ENCODE peak calls at places on chromosomes 7 and 10, in six cellular contexts. I is IMR-90, N is neuronal stem cell, R is mesenchymal stem cell, F is H1, B is trophoblast cell. W is an unnamed sample.

GRCh38 chr10:132993271-132994260 is 51.2 kb upstream of the CFAP46 start:
- DNase-seq in I (no peak), N (no peak), R (no peak), F (no peak), B (no peak), W (no peak)

GRCh38 chr10:77795426-77796055 is 131.0 kb downstream of the DLG5 start:
- DNase-seq in I (no peak), N (no peak), R (no peak), F (no peak), B (no peak), W (no peak)

GRCh38 chr10:8138471-8138870 is 84.0 kb downstream of the GATA3 start:
- DNase-seq in I (peak; percentile 10), N (no peak), R (peak; percentile 32), F (no peak), B (no peak), W (no peak)

GRCh38 chr10:77537720-77538373 is 99.8 kb downstream of the KCNMA1 start:
- DNase-seq in I (peak; percentile 42), N (no peak), R (no peak), F (no peak), B (no peak), W (no peak)

GRCh38 chr10:34006471-34006870 is 672.0 kb upstream of the NRP1 start:
- DNase-seq in I (no peak), N (no peak), R (no peak), F (no peak), B (no peak), W (no peak)

GRCh38 chr7:150748402-150748801 is 11.2 kb downstream of the GIMAP5 start:
- DNase-seq in I (no peak), N (no peak), R (no peak), F (no peak), B (no peak), W (no peak)

GRCh38 chr10:53528974-53529373 is 756.4 kb upstream of the MBL2 start:
- DNase-seq in I (no peak), N (no peak), R (no peak), F (no peak), B (no peak), W (no peak)

GRCh38 chr10:132678436-132679216 is 107.3 kb downstream of the NKX6-2 start:
- DNase-seq in I (no peak), N (no peak), R (no peak), F (no peak), B (no peak), W (peak; percentile 14)

GRCh38 chr7:40194743-40195142 is 59.9 kb downstream of the SUGCT start:
- DNase-seq in I (peak; percentile 88), N (no peak), R (peak; percentile 70), F (no peak), B (no peak), W (no peak)

GRCh38 chr10:62545667-62546066 is 171.5 kb downstream of the ZNF365 start:
- DNase-seq in I (peak; percentile 39), N (no peak), R (peak; percentile 49), F (no peak), B (peak; percentile 26), W (no peak)

GRCh38 chr7:93442478-93443224 is 131.9 kb downstream of the CALCR start:
- DNase-seq in I (peak; percentile 13), N (peak; percentile 1), R (peak; percentile 51), F (peak; percentile 17), B (peak; percentile 74), W (peak; percentile 60)

DNA sequence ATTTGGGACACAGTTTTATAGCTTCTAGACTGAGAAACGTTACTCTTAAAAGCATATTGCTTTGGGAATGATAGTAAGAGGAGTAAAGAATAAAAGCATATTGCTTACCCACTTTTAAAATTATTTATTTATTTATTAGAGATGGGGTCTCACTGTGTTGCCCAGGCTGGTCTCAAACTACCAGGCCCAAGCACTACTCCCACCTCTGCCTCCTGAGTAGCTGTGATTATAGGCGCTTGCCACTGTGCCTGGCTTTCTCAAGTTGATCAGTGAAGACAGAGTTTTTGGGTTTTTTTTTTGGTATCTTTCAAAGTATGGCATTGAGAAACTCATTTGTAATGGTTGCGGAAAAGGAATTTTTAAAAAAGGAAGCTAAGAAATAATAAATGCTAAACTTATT is 68.0 kb downstream of the AHCYL2 start:
- DNase-seq in I (no peak), N (no peak), R (no peak), F (no peak), B (no peak), W (no peak)
- H4K91ac ChIP-seq in I (no peak overlapping the region), N (no peak overlapping the region), R (no peak overlapping the region), F (no peak overlapping the region), B (no peak overlapping the region), W (no peak overlapping the region)

GRCh38 chr10:18140149-18140956 is at the start of gene CACNB2:
- DNase-seq in I (peak; percentile 51), N (peak; percentile 52), R (peak; percentile 34), F (no peak), B (peak; percentile 42), W (peak; percentile 60)
- H3K4me2 ChIP-seq in I (peak within 1 kb of the TSS; percentile 89), N (peak within 1 kb of the TSS; percentile 97), R (peak within 1 kb of the TSS; percentile 99), F (peak within 1 kb of the TSS; percentile 99), B (peak within 1 kb of the TSS; percentile 99), W (peak within 1 kb of the TSS; percentile 73)

DNA sequence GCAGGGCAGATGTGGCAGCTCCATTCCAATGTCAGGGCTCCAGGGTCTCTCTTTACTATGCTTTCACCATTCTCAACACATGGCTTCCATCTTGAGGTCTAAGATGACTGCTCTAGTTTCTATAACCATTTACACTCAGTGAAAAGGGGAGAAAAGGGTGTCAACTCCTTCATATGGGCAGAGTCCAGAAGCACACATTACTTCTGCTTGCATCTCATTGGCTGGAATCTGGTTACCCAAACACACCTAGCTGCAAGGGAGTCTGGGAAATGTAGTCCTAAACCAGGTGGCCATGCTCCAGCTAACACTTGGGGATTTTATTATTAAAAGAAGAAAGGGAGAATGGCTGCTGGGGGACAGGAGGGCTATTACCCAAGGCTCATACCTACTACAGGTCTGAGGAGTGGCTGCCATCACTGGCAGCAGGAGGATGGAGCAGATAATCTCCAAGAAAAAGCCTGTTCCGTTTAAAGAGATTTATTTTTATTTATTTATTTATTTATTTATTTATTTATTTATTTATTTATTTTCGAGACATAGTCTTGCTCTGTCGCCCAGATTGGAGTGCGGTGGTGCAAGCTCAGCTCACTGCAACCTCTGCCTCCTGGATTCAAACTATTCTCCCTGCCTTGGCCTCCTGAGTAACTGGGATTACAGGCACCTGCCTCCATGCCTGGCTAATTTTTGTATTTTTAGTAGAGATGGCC is 29.1 kb upstream of the LBX1 start:
- DNase-seq in I (no peak), N (no peak), R (no peak), F (no peak), B (peak; percentile 51), W (peak; percentile 64)
- H3K14ac ChIP-seq in I (no peak overlapping the region), N (no peak overlapping the region), R (no peak overlapping the region), F (no peak overlapping the region), B (no peak overlapping the region), W (no peak overlapping the region)

GRCh38 chr10:2263556-2263955 is 526.2 kb upstream of the ADARB2 start:
- DNase-seq in I (no peak), N (no peak), R (no peak), F (no peak), B (no peak), W (no peak)

GRCh38 chr10:2262333-2262732 is 525.0 kb upstream of the ADARB2 start:
- DNase-seq in I (no peak), N (no peak), R (no peak), F (no peak), B (no peak), W (no peak)

GRCh38 chr10:2262878-2263277 is 525.6 kb upstream of the ADARB2 start:
- DNase-seq in I (no peak), N (no peak), R (no peak), F (no peak), B (no peak), W (no peak)
- H4K91ac ChIP-seq in I (no peak overlapping the region), N (no peak overlapping the region), R (no peak overlapping the region), F (no peak overlapping the region), B (no peak overlapping the region), W (no peak overlapping the region)

DNA sequence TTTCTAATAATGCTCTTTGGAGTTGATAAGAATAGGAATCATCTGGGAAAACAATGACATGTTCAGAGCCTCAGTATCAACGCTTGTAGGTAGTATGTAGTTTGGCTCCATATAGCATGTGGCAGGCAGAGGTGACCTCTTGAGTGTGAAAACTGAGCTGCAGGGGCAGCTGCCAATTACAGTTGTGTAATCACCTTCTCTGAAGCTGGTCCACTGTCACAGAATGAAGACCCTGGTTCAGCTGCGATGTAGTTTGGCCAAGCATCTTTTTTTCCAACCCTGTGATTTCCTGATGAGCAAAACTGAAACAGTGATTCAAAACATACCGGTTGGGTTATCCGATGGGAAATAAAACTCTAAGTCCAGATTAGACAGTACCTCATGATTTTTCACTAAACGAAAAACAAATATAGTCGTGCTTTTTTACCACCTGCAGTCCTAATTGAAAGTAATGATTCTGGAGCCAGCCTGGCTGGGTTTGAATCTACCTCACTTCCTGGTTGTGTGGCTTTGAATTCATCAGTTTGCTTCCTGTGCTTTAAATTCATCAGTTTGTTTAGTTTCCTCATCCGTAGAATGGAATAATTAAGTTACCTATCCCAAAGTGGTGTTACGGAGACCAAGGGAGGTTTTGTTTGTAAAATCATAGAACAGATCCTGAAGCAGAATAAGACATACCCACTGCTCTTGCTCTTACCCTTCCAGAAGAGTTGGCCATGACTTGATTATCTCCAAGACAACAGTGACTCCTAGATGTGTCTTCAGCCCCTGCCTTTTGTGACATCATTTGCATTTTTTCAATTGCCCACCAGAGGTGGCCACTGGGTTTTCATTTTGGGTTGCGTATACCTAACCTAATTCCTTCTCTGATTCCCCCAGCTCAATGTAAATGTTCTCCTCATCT is 87.4 kb downstream of the CELF2 start:
- DNase-seq in I (no peak), N (no peak), R (no peak), F (no peak), B (no peak), W (no peak)
- H3K4me2 ChIP-seq in I (no peak overlapping the region), N (no peak overlapping the region), R (no peak overlapping the region), F (no peak overlapping the region), B (no peak overlapping the region), W (no peak overlapping the region)

GRCh38 chr10:35308809-35309208 is 27.5 kb upstream of the CCNY start:
- DNase-seq in I (no peak), N (no peak), R (no peak), F (no peak), B (no peak), W (no peak)
- H3K14ac ChIP-seq in I (no peak overlapping the region), N (no peak overlapping the region), R (no peak overlapping the region), F (no peak overlapping the region), B (no peak overlapping the region), W (no peak overlapping the region)

W was measured in H9.